ENCODE peak calls at places on chromosomes 2 and 18, in six cellular contexts. One of them, this sample, is unnamed. For H3K27me3 and H3K36me3, the result is how much of the 10 kb centered on the place peaks cover.

GRCh38 chr2:81894451-81894990 is 1590.0 kb upstream of the LRRTM1 start:
- DNase-seq in CD8-positive, alpha-beta memory T cell: no peak
- DNase-seq in BE2C: no peak
- DNase-seq in ovary: no peak
- DNase-seq in CD4-positive, alpha-beta memory T cell: no peak
- DNase-seq in lung: no peak
- DNase-seq in this sample: peak

GRCh38 chr2:55518846-55519167 is 711 bp upstream of the CFAP36 start:
- DNase-seq in CD8-positive, alpha-beta memory T cell: no peak
- DNase-seq in BE2C: no peak
- DNase-seq in ovary: no peak
- DNase-seq in CD4-positive, alpha-beta memory T cell: no peak
- DNase-seq in lung: no peak
- DNase-seq in this sample: no peak

GRCh38 chr18:77207540-77207939 is 42.1 kb upstream of the GALR1 start:
- DNase-seq in CD8-positive, alpha-beta memory T cell: peak
- DNase-seq in BE2C: no peak
- DNase-seq in ovary: peak
- DNase-seq in CD4-positive, alpha-beta memory T cell: peak
- DNase-seq in lung: peak
- DNase-seq in this sample: no peak

GRCh38 chr2:54015809-54016703 is 45.3 kb upstream of the PSME4 start:
- DNase-seq in CD8-positive, alpha-beta memory T cell: no peak
- DNase-seq in BE2C: no peak
- DNase-seq in ovary: peak
- DNase-seq in CD4-positive, alpha-beta memory T cell: no peak
- DNase-seq in lung: no peak
- DNase-seq in this sample: peak

GRCh38 chr18:34624551-34624950 is 85.5 kb upstream of the DTNA start:
- DNase-seq in CD8-positive, alpha-beta memory T cell: no peak
- DNase-seq in BE2C: no peak
- DNase-seq in ovary: no peak
- DNase-seq in CD4-positive, alpha-beta memory T cell: no peak
- DNase-seq in lung: no peak
- DNase-seq in this sample: no peak

GRCh38 chr2:53268626-53269025 is 499.0 kb upstream of the CHAC2 start:
- DNase-seq in CD8-positive, alpha-beta memory T cell: no peak
- DNase-seq in BE2C: no peak
- DNase-seq in ovary: no peak
- DNase-seq in CD4-positive, alpha-beta memory T cell: no peak
- DNase-seq in lung: no peak
- DNase-seq in this sample: no peak

GRCh38 chr2:9497017-9497416 is 22.7 kb downstream of the IAH1 start:
- DNase-seq in CD8-positive, alpha-beta memory T cell: no peak
- DNase-seq in BE2C: no peak
- DNase-seq in ovary: no peak
- DNase-seq in CD4-positive, alpha-beta memory T cell: no peak
- DNase-seq in lung: no peak
- DNase-seq in this sample: no peak

GRCh38 chr18:68694316-68694715 is 20.6 kb downstream of the TMX3 start:
- DNase-seq in CD8-positive, alpha-beta memory T cell: no peak
- DNase-seq in BE2C: no peak
- DNase-seq in ovary: no peak
- DNase-seq in CD4-positive, alpha-beta memory T cell: no peak
- DNase-seq in lung: no peak
- DNase-seq in this sample: no peak

GRCh38 chr2:37205689-37206341 is 9.5 kb downstream of the CEBPZOS start:
- DNase-seq in CD8-positive, alpha-beta memory T cell: no peak
- DNase-seq in BE2C: no peak
- DNase-seq in ovary: no peak
- DNase-seq in CD4-positive, alpha-beta memory T cell: no peak
- DNase-seq in lung: no peak
- DNase-seq in this sample: no peak

GRCh38 chr2:168119519-168120141 is 127.8 kb downstream of the STK39 start:
- DNase-seq in CD8-positive, alpha-beta memory T cell: no peak
- DNase-seq in BE2C: peak
- DNase-seq in ovary: no peak
- DNase-seq in CD4-positive, alpha-beta memory T cell: peak
- DNase-seq in lung: no peak
- DNase-seq in this sample: peak

GRCh38 chr2:173044686-173045085 is 31.0 kb upstream of the MAP3K20 start:
- DNase-seq in CD8-positive, alpha-beta memory T cell: no peak
- DNase-seq in BE2C: no peak
- DNase-seq in ovary: no peak
- DNase-seq in CD4-positive, alpha-beta memory T cell: no peak
- DNase-seq in lung: no peak
- DNase-seq in this sample: no peak

GRCh38 chr2:169717691-169718063 is 16.0 kb upstream of the KLHL23 start:
- DNase-seq in CD8-positive, alpha-beta memory T cell: no peak
- DNase-seq in BE2C: no peak
- DNase-seq in ovary: no peak
- DNase-seq in CD4-positive, alpha-beta memory T cell: no peak
- DNase-seq in lung: no peak
- DNase-seq in this sample: no peak

GRCh38 chr2:101981484-101981883 is 10.3 kb upstream of the IL1R2 start:
- DNase-seq in CD8-positive, alpha-beta memory T cell: no peak
- DNase-seq in BE2C: no peak
- DNase-seq in ovary: no peak
- DNase-seq in CD4-positive, alpha-beta memory T cell: no peak
- DNase-seq in lung: no peak
- DNase-seq in this sample: no peak

GRCh38 chr2:26585966-26586365 is 55.2 kb downstream of the CIB4 start:
- DNase-seq in CD8-positive, alpha-beta memory T cell: no peak
- DNase-seq in BE2C: no peak
- DNase-seq in ovary: no peak
- DNase-seq in CD4-positive, alpha-beta memory T cell: no peak
- DNase-seq in lung: no peak
- DNase-seq in this sample: no peak

GRCh38 chr2:101466426-101466825 is 8.5 kb downstream of the RFX8 start:
- DNase-seq in CD8-positive, alpha-beta memory T cell: no peak
- DNase-seq in BE2C: no peak
- DNase-seq in ovary: no peak
- DNase-seq in CD4-positive, alpha-beta memory T cell: no peak
- DNase-seq in lung: no peak
- DNase-seq in this sample: no peak

GRCh38 chr2:38056216-38056615 is 19.7 kb downstream of the CYP1B1 start:
- DNase-seq in CD8-positive, alpha-beta memory T cell: no peak
- DNase-seq in BE2C: no peak
- DNase-seq in ovary: no peak
- DNase-seq in CD4-positive, alpha-beta memory T cell: no peak
- DNase-seq in lung: no peak
- DNase-seq in this sample: no peak

GRCh38 chr2:73891276-73891901 is 1.4 kb upstream of the ACTG2 start:
- DNase-seq in CD8-positive, alpha-beta memory T cell: no peak
- DNase-seq in BE2C: no peak
- DNase-seq in ovary: no peak
- DNase-seq in CD4-positive, alpha-beta memory T cell: no peak
- DNase-seq in lung: no peak
- DNase-seq in this sample: no peak

GRCh38 chr2:110806053-110806452 is 73.7 kb downstream of the ACOXL start:
- DNase-seq in CD8-positive, alpha-beta memory T cell: no peak
- DNase-seq in BE2C: no peak
- DNase-seq in ovary: no peak
- DNase-seq in CD4-positive, alpha-beta memory T cell: no peak
- DNase-seq in lung: no peak
- DNase-seq in this sample: no peak

GRCh38 chr2:229237270-229237669 is 33.8 kb downstream of the PID1 start:
- DNase-seq in CD8-positive, alpha-beta memory T cell: no peak
- DNase-seq in BE2C: no peak
- DNase-seq in ovary: no peak
- DNase-seq in CD4-positive, alpha-beta memory T cell: no peak
- DNase-seq in lung: no peak
- DNase-seq in this sample: no peak

GRCh38 chr2:66555511-66556324 is 120.8 kb downstream of the MEIS1 start:
- DNase-seq in CD8-positive, alpha-beta memory T cell: no peak
- DNase-seq in BE2C: no peak
- DNase-seq in ovary: no peak
- DNase-seq in CD4-positive, alpha-beta memory T cell: no peak
- DNase-seq in lung: no peak
- DNase-seq in this sample: no peak

GRCh38 chr2:134917219-134917957 is 1.2 kb upstream of the CCNT2 start:
- DNase-seq in CD8-positive, alpha-beta memory T cell: no peak
- DNase-seq in BE2C: no peak
- DNase-seq in ovary: peak
- DNase-seq in CD4-positive, alpha-beta memory T cell: no peak
- DNase-seq in lung: peak
- DNase-seq in this sample: no peak

GRCh38 chr2:226828164-226828563 is 7.7 kb upstream of the RHBDD1 start:
- DNase-seq in CD8-positive, alpha-beta memory T cell: no peak
- DNase-seq in BE2C: no peak
- DNase-seq in ovary: no peak
- DNase-seq in CD4-positive, alpha-beta memory T cell: no peak
- DNase-seq in lung: no peak
- DNase-seq in this sample: no peak

GRCh38 chr2:112636605-112637288 is 9.0 kb upstream of the SLC20A1 start:
- DNase-seq in CD8-positive, alpha-beta memory T cell: no peak
- DNase-seq in BE2C: no peak
- DNase-seq in ovary: no peak
- DNase-seq in CD4-positive, alpha-beta memory T cell: no peak
- DNase-seq in lung: no peak
- DNase-seq in this sample: no peak

GRCh38 chr2:152354909-152355308 is 19.9 kb downstream of the FMNL2 start:
- DNase-seq in CD8-positive, alpha-beta memory T cell: no peak
- DNase-seq in BE2C: no peak
- DNase-seq in ovary: no peak
- DNase-seq in CD4-positive, alpha-beta memory T cell: no peak
- DNase-seq in lung: no peak
- DNase-seq in this sample: no peak

GRCh38 chr18:62937065-62937464 is 221.7 kb downstream of the PHLPP1 start:
- DNase-seq in CD8-positive, alpha-beta memory T cell: no peak
- DNase-seq in BE2C: no peak
- DNase-seq in ovary: no peak
- DNase-seq in CD4-positive, alpha-beta memory T cell: no peak
- DNase-seq in lung: no peak
- DNase-seq in this sample: no peak

GRCh38 chr2:142037051-142037450 is 93.8 kb downstream of the LRP1B start:
- DNase-seq in CD8-positive, alpha-beta memory T cell: no peak
- DNase-seq in BE2C: peak
- DNase-seq in ovary: no peak
- DNase-seq in CD4-positive, alpha-beta memory T cell: no peak
- DNase-seq in lung: no peak
- DNase-seq in this sample: no peak

GRCh38 chr2:2123259-2123658 is 207.8 kb downstream of the MYT1L start:
- DNase-seq in CD8-positive, alpha-beta memory T cell: no peak
- DNase-seq in BE2C: no peak
- DNase-seq in ovary: no peak
- DNase-seq in CD4-positive, alpha-beta memory T cell: no peak
- DNase-seq in lung: no peak
- DNase-seq in this sample: no peak

GRCh38 chr2:128568106-128568505 is 249.4 kb upstream of the HS6ST1 start:
- DNase-seq in CD8-positive, alpha-beta memory T cell: no peak
- DNase-seq in BE2C: no peak
- DNase-seq in ovary: no peak
- DNase-seq in CD4-positive, alpha-beta memory T cell: no peak
- DNase-seq in lung: peak
- DNase-seq in this sample: no peak

GRCh38 chr2:237459741-237460174 is 27.3 kb upstream of the MLPH start:
- DNase-seq in CD8-positive, alpha-beta memory T cell: no peak
- DNase-seq in BE2C: no peak
- DNase-seq in ovary: no peak
- DNase-seq in CD4-positive, alpha-beta memory T cell: no peak
- DNase-seq in lung: no peak
- DNase-seq in this sample: no peak

GRCh38 chr2:189305291-189305943 is 125.9 kb upstream of the COL5A2 start:
- DNase-seq in CD8-positive, alpha-beta memory T cell: no peak
- DNase-seq in BE2C: no peak
- DNase-seq in ovary: no peak
- DNase-seq in CD4-positive, alpha-beta memory T cell: no peak
- DNase-seq in lung: no peak
- DNase-seq in this sample: no peak

GRCh38 chr2:36403675-36404230 is 48.2 kb downstream of the CRIM1 start:
- DNase-seq in CD8-positive, alpha-beta memory T cell: no peak
- DNase-seq in BE2C: no peak
- DNase-seq in ovary: no peak
- DNase-seq in CD4-positive, alpha-beta memory T cell: no peak
- DNase-seq in lung: no peak
- DNase-seq in this sample: peak

GRCh38 chr18:825891-826585 is 14.0 kb upstream of the YES1 start:
- DNase-seq in CD8-positive, alpha-beta memory T cell: no peak
- DNase-seq in BE2C: no peak
- DNase-seq in ovary: no peak
- DNase-seq in CD4-positive, alpha-beta memory T cell: no peak
- DNase-seq in lung: no peak
- DNase-seq in this sample: no peak

GRCh38 chr18:827093-827677 is 15.1 kb upstream of the YES1 start:
- DNase-seq in CD8-positive, alpha-beta memory T cell: no peak
- DNase-seq in BE2C: no peak
- DNase-seq in ovary: no peak
- DNase-seq in CD4-positive, alpha-beta memory T cell: no peak
- DNase-seq in lung: no peak
- DNase-seq in this sample: no peak

GRCh38 chr18:829432-829831 is 17.4 kb upstream of the YES1 start:
- DNase-seq in CD8-positive, alpha-beta memory T cell: no peak
- DNase-seq in BE2C: no peak
- DNase-seq in ovary: no peak
- DNase-seq in CD4-positive, alpha-beta memory T cell: no peak
- DNase-seq in lung: no peak
- DNase-seq in this sample: no peak

GRCh38 chr18:820591-821170 is 8.6 kb upstream of the YES1 start:
- DNase-seq in CD8-positive, alpha-beta memory T cell: no peak
- DNase-seq in BE2C: no peak
- DNase-seq in ovary: no peak
- DNase-seq in CD4-positive, alpha-beta memory T cell: no peak
- DNase-seq in lung: no peak
- DNase-seq in this sample: no peak

GRCh38 chr18:824179-824578 is 12.1 kb upstream of the YES1 start:
- DNase-seq in CD8-positive, alpha-beta memory T cell: no peak
- DNase-seq in BE2C: no peak
- DNase-seq in ovary: no peak
- DNase-seq in CD4-positive, alpha-beta memory T cell: no peak
- DNase-seq in lung: no peak
- DNase-seq in this sample: no peak
- H3K27me3 ChIP-seq in CD8-positive, alpha-beta memory T cell: under half
- H3K27me3 ChIP-seq in BE2C: under half
- H3K27me3 ChIP-seq in ovary: under half
- H3K27me3 ChIP-seq in CD4-positive, alpha-beta memory T cell: under half
- H3K27me3 ChIP-seq in lung: under half
- H3K27me3 ChIP-seq in this sample: under half

GRCh38 chr2:216504376-216504762 is 5.7 kb downstream of the RPL37A start:
- DNase-seq in CD8-positive, alpha-beta memory T cell: no peak
- DNase-seq in BE2C: no peak
- DNase-seq in ovary: no peak
- DNase-seq in CD4-positive, alpha-beta memory T cell: no peak
- DNase-seq in lung: no peak
- DNase-seq in this sample: no peak
- H3K36me3 ChIP-seq in CD8-positive, alpha-beta memory T cell: under half
- H3K36me3 ChIP-seq in BE2C: half or more
- H3K36me3 ChIP-seq in ovary: under half
- H3K36me3 ChIP-seq in CD4-positive, alpha-beta memory T cell: under half
- H3K36me3 ChIP-seq in lung: under half
- H3K36me3 ChIP-seq in this sample: under half

GRCh38 chr2:201254331-201254730 is 6.0 kb upstream of the CASP8 start:
- DNase-seq in CD8-positive, alpha-beta memory T cell: no peak
- DNase-seq in BE2C: no peak
- DNase-seq in ovary: no peak
- DNase-seq in CD4-positive, alpha-beta memory T cell: no peak
- DNase-seq in lung: no peak
- DNase-seq in this sample: no peak
- H3K4me3 ChIP-seq in CD8-positive, alpha-beta memory T cell: no peak
- H3K4me3 ChIP-seq in BE2C: no peak
- H3K4me3 ChIP-seq in ovary: no peak
- H3K4me3 ChIP-seq in CD4-positive, alpha-beta memory T cell: no peak
- H3K4me3 ChIP-seq in lung: no peak
- H3K4me3 ChIP-seq in this sample: no peak

GRCh38 chr2:31163011-31163540 is 24.8 kb upstream of the GALNT14 start:
- DNase-seq in CD8-positive, alpha-beta memory T cell: no peak
- DNase-seq in BE2C: no peak
- DNase-seq in ovary: no peak
- DNase-seq in CD4-positive, alpha-beta memory T cell: no peak
- DNase-seq in lung: no peak
- DNase-seq in this sample: no peak
- H3K27me3 ChIP-seq in CD8-positive, alpha-beta memory T cell: under half
- H3K27me3 ChIP-seq in BE2C: under half
- H3K27me3 ChIP-seq in ovary: under half
- H3K27me3 ChIP-seq in CD4-positive, alpha-beta memory T cell: under half
- H3K27me3 ChIP-seq in lung: under half
- H3K27me3 ChIP-seq in this sample: under half